ENCODE peak calls at places on chromosomes 2 and 18, in seven cellular contexts. D is H1, M is IMR-90, W is H9, O is mesendoderm, E is trophoblast cell, P is mesenchymal stem cell. C is an unnamed sample.
A peak's percentile ranks its signal among the peaks of the same experiment; 100 is the strongest.

GRCh38 chr2:158191076-158191566 is 89.4 kb downstream of the UPP2 start:
- DNase-seq in D (no peak), M (no peak), W (no peak), O (no peak), E (no peak), P (peak; percentile 22), C (no peak)

GRCh38 chr2:19140463-19141208 is 217.8 kb downstream of the OSR1 start:
- DNase-seq in D (peak; percentile 2), M (peak; percentile 95), W (no peak), O (peak; percentile 85), E (peak; percentile 96), P (peak; percentile 90), C (no peak)

GRCh38 chr2:100470898-100471514 is 724 bp downstream of the NMS start:
- DNase-seq in D (peak; percentile 39), M (peak; percentile 7), W (peak; percentile 79), O (peak; percentile 56), E (peak; percentile 48), P (peak; percentile 2), C (peak; percentile 51)

GRCh38 chr2:168336786-168337388 is 89.5 kb upstream of the STK39 start:
- DNase-seq in D (peak; percentile 60), M (no peak), W (peak; percentile 91), O (peak; percentile 93), E (peak; percentile 66), P (no peak), C (no peak)

GRCh38 chr2:119366161-119366648 is 429 bp downstream of the C2orf76 start:
- DNase-seq in D (no peak), M (peak; percentile 25), W (no peak), O (no peak), E (no peak), P (peak; percentile 66), C (no peak)

GRCh38 chr18:42211201-42211600 is 256.2 kb downstream of the PIK3C3 start:
- DNase-seq in D (no peak), M (no peak), W (no peak), O (no peak), E (no peak), P (no peak), C (no peak)

GRCh38 chr2:44295636-44296359 is 20.5 kb downstream of the SLC3A1 start:
- DNase-seq in D (no peak), M (no peak), W (peak; percentile 42), O (peak; percentile 40), E (no peak), P (no peak), C (no peak)

GRCh38 chr2:181605889-181606837 is 50.7 kb downstream of the CERKL start:
- DNase-seq in D (no peak), M (no peak), W (no peak), O (no peak), E (no peak), P (no peak), C (no peak)

GRCh38 chr2:157182834-157183396 is 74.6 kb upstream of the GALNT5 start:
- DNase-seq in D (no peak), M (peak; percentile 97), W (no peak), O (peak; percentile 8), E (peak; percentile 5), P (peak; percentile 87), C (no peak)

GRCh38 chr2:84996909-84997308 is 25.9 kb downstream of the KCMF1 start:
- DNase-seq in D (no peak), M (no peak), W (no peak), O (no peak), E (no peak), P (no peak), C (no peak)
- H2BK120ac ChIP-seq in D (no peak overlapping the region), M (no peak overlapping the region), W (no peak overlapping the region), O (no peak overlapping the region), E (no peak overlapping the region), P (no peak overlapping the region), C (no peak overlapping the region)

GRCh38 chr2:96867756-96868554 is 1.9 kb downstream of the SEMA4C start:
- DNase-seq in D (no peak), M (no peak), W (no peak), O (peak; percentile 26), E (no peak), P (peak; percentile 40), C (no peak)

GRCh38 chr2:96870631-96871255 is 863 bp upstream of the SEMA4C start:
- DNase-seq in D (no peak), M (no peak), W (no peak), O (peak; percentile 46), E (peak; percentile 71), P (peak; percentile 41), C (no peak)

GRCh38 chr2:96868555-96869280 is 1.2 kb downstream of the SEMA4C start:
- DNase-seq in D (peak; percentile 43), M (peak; percentile 91), W (peak; percentile 83), O (peak; percentile 93), E (peak; percentile 59), P (peak; percentile 95), C (peak; percentile 80)

GRCh38 chr2:96869824-96870630 is at the start of gene SEMA4C:
- DNase-seq in D (no peak), M (no peak), W (no peak), O (peak; percentile 57), E (peak; percentile 78), P (peak; percentile 48), C (no peak)

DNA sequence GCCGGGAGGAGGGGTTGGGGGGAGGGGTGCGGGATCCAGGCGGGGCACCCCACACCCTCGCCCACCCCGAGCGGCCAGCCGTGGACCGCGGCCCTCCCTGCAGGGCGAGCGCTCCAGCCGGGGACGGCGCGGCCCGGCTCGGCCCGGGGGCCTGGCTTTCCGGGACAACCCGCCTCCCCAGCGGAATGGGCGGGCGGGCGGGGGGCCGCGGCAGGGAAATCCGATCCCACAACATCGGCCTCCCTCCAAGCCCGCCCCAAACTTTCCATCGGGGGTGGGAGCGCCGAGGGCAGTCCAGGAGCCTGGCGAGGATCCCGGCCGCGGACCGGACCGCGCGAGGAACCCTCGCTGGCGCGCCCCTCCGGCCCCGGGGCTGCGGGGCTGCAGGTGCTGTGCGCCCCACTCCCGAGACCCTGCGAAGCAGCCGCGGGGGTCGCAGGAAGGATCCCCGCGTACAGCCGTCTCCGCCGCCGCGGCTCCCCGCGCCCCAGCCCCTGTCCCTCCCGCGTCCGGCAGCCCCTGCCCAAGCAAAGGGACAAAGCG is 528 bp downstream of the SEMA4C start:
- DNase-seq in D (no peak), M (peak; percentile 74), W (no peak), O (peak; percentile 77), E (peak; percentile 66), P (peak; percentile 83), C (no peak)
- H3K27ac ChIP-seq in D (peak overlapping the region; percentile 91), M (peak overlapping the region; percentile 88), W (no peak overlapping the region), O (peak overlapping the region; percentile 93), E (peak overlapping the region; percentile 93), P (no peak overlapping the region), C (peak overlapping the region; percentile 91)

GRCh38 chr2:232170391-232170790 is 208.2 kb upstream of the ALPP start:
- DNase-seq in D (no peak), M (no peak), W (no peak), O (no peak), E (no peak), P (no peak), C (no peak)
- H3K18ac ChIP-seq in D (no peak overlapping the region), M (no peak overlapping the region), W (no peak overlapping the region), O (no peak overlapping the region), E (no peak overlapping the region), P (no peak overlapping the region), C (no peak overlapping the region)

GRCh38 chr2:141959941-141960340 is 170.9 kb downstream of the LRP1B start:
- DNase-seq in D (no peak), M (no peak), W (no peak), O (peak; percentile 27), E (no peak), P (no peak), C (no peak)
- H2BK120ac ChIP-seq in D (no peak overlapping the region), M (no peak overlapping the region), W (no peak overlapping the region), O (no peak overlapping the region), E (no peak overlapping the region), P (no peak overlapping the region), C (no peak overlapping the region)

DNA sequence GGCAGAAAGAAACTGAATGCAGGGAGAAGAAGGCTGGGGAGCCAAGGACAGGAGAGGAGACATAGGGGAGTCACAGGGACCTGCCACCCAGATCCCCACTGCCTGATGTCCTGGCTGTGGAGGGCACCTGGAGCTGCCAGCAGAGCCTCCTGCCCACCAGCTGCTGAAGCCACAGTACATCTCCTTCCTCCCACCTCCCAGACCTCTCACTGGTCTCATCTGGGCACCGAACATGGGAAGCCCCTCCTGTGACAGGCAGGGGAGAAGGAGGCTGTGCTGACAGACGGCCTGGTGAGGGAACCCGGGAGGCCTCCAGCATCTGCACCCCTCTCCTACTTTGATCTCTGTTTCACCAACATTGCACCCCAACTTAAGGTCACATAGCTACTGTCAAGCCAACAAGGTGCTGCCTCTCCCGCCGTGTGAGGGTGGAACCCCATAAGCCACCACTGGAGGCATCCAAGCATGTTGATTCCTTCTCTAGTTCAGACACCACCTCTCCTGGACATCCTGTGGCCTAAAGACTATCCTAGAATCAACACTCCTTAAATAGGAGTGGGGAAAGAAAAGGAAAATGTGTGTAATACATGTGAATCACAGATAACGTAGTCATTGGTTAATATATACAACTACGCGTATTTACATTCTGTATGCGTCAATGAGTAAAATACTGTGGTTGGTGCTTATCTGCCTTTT is 3.6 kb upstream of the RNPEPL1 start:
- DNase-seq in D (no peak), M (peak; percentile 88), W (peak; percentile 16), O (no peak), E (peak; percentile 2), P (peak; percentile 90), C (no peak)
- H3K27ac ChIP-seq in D (no peak overlapping the region), M (peak overlapping the region; percentile 75), W (no peak overlapping the region), O (no peak overlapping the region), E (no peak overlapping the region), P (no peak overlapping the region), C (no peak overlapping the region)

GRCh38 chr18:77872166-77872565 is 622.5 kb downstream of the GALR1 start:
- DNase-seq in D (no peak), M (no peak), W (no peak), O (no peak), E (no peak), P (no peak), C (no peak)
- H3K18ac ChIP-seq in D (no peak overlapping the region), M (no peak overlapping the region), W (no peak overlapping the region), O (no peak overlapping the region), E (no peak overlapping the region), P (no peak overlapping the region), C (no peak overlapping the region)

GRCh38 chr2:136112317-136112891 is 5.5 kb downstream of the CXCR4 start:
- DNase-seq in D (no peak), M (no peak), W (no peak), O (no peak), E (no peak), P (no peak), C (no peak)
- H2BK120ac ChIP-seq in D (no peak overlapping the region), M (no peak overlapping the region), W (no peak overlapping the region), O (no peak overlapping the region), E (no peak overlapping the region), P (no peak overlapping the region), C (no peak overlapping the region)

GRCh38 chr18:24219561-24220317 is 80.9 kb downstream of the CABYR start:
- DNase-seq in D (no peak), M (no peak), W (no peak), O (no peak), E (no peak), P (no peak), C (no peak)

GRCh38 chr18:24212939-24213338 is 74.1 kb downstream of the CABYR start:
- DNase-seq in D (no peak), M (peak; percentile 96), W (no peak), O (peak; percentile 86), E (peak; percentile 92), P (peak; percentile 77), C (no peak)

GRCh38 chr18:24209558-24209957 is 70.7 kb downstream of the CABYR start:
- DNase-seq in D (no peak), M (peak; percentile 42), W (no peak), O (no peak), E (no peak), P (no peak), C (no peak)

GRCh38 chr18:24214913-24215312 is 76.1 kb downstream of the CABYR start:
- DNase-seq in D (no peak), M (no peak), W (no peak), O (no peak), E (no peak), P (no peak), C (no peak)

GRCh38 chr18:24214144-24214543 is 75.3 kb downstream of the CABYR start:
- DNase-seq in D (no peak), M (no peak), W (no peak), O (peak; percentile 23), E (no peak), P (no peak), C (no peak)
- H3K27ac ChIP-seq in D (no peak overlapping the region), M (no peak overlapping the region), W (no peak overlapping the region), O (no peak overlapping the region), E (no peak overlapping the region), P (no peak overlapping the region), C (no peak overlapping the region)

C was measured in neuronal stem cell.